ENCODE peak calls at places on chromosome 14, in nine cellular contexts. Y is GM10248, Q is psoas muscle, H is AG04449, W is pancreas, S is upper lobe of right lung, O is cardiac fibroblast, G is gastrocnemius medialis, V is WERI-Rb-1. F is an unnamed sample.

GRCh38 chr14:41154143-41154807 is 452.4 kb upstream of the LRFN5 start:
- DNase-seq in Y (no peak), Q (no peak), H (no peak), W (no peak), S (no peak), O (no peak), G (no peak), V (no peak), F (no peak)

GRCh38 chr14:20652996-20653975 is 11.8 kb upstream of the OR6S1 start:
- DNase-seq in Y (peak; percentile 49), Q (no peak), H (no peak), W (no peak), S (no peak), O (peak; percentile 61), G (no peak), V (no peak), F (peak; percentile 56)

GRCh38 chr14:95614335-95614734 is 71.9 kb upstream of the TCL1B start:
- DNase-seq in Y (no peak), Q (no peak), H (no peak), W (no peak), S (no peak), O (no peak), G (no peak), V (peak; percentile 36), F (no peak)

GRCh38 chr14:68295316-68295816 is 475.8 kb downstream of the RAD51B start:
- DNase-seq in Y (no peak), Q (no peak), H (no peak), W (peak; percentile 45), S (no peak), O (peak; percentile 54), G (peak; percentile 33), V (peak; percentile 52), F (no peak)

GRCh38 chr14:21874946-21875345 is 201.3 kb upstream of the OR4E1 start:
- DNase-seq in Y (no peak), Q (no peak), H (no peak), W (no peak), S (no peak), O (no peak), G (no peak), V (no peak), F (no peak)

GRCh38 chr14:80483331-80483730 is 272.0 kb upstream of the DIO2 start:
- DNase-seq in Y (no peak), Q (no peak), H (no peak), W (no peak), S (no peak), O (no peak), G (no peak), V (no peak), F (no peak)

GRCh38 chr14:91184559-91184958 is 59.9 kb downstream of the GPR68 start:
- DNase-seq in Y (no peak), Q (no peak), H (no peak), W (no peak), S (no peak), O (no peak), G (no peak), V (no peak), F (no peak)

GRCh38 chr14:101878222-101879211 is 85.9 kb upstream of the DYNC1H1 start:
- DNase-seq in Y (no peak), Q (no peak), H (no peak), W (peak; percentile 69), S (no peak), O (no peak), G (no peak), V (no peak), F (no peak)

GRCh38 chr14:73283592-73284379 is 46.5 kb downstream of the PAPLN start:
- DNase-seq in Y (no peak), Q (no peak), H (no peak), W (no peak), S (no peak), O (peak; percentile 58), G (no peak), V (no peak), F (no peak)

GRCh38 chr14:61889914-61890351 is 127.7 kb downstream of the SNAPC1 start:
- DNase-seq in Y (peak; percentile 72), Q (no peak), H (no peak), W (no peak), S (no peak), O (no peak), G (no peak), V (no peak), F (no peak)

GRCh38 chr14:82759691-82760090 is 1226.0 kb upstream of the SEL1L start:
- DNase-seq in Y (no peak), Q (no peak), H (no peak), W (no peak), S (no peak), O (no peak), G (no peak), V (no peak), F (no peak)

GRCh38 chr14:56087824-56088571 is 30.2 kb upstream of the PELI2 start:
- DNase-seq in Y (no peak), Q (no peak), H (no peak), W (no peak), S (no peak), O (no peak), G (no peak), V (no peak), F (no peak)

GRCh38 chr14:61188936-61189808 is 92.0 kb downstream of the TMEM30B start:
- DNase-seq in Y (peak; percentile 69), Q (peak; percentile 76), H (no peak), W (peak; percentile 37), S (peak; percentile 79), O (peak; percentile 82), G (peak; percentile 78), V (no peak), F (no peak)

GRCh38 chr14:68596701-68597100 is 196.2 kb downstream of the ZFP36L1 start:
- DNase-seq in Y (no peak), Q (peak; percentile 72), H (no peak), W (peak; percentile 82), S (peak; percentile 39), O (no peak), G (peak; percentile 95), V (no peak), F (no peak)

GRCh38 chr14:53628747-53629146 is 327.9 kb downstream of the BMP4 start:
- DNase-seq in Y (peak; percentile 22), Q (no peak), H (no peak), W (no peak), S (no peak), O (no peak), G (no peak), V (no peak), F (no peak)

GRCh38 chr14:96261772-96262485 is 5.9 kb downstream of the BDKRB1 start:
- DNase-seq in Y (no peak), Q (no peak), H (no peak), W (peak; percentile 72), S (no peak), O (no peak), G (no peak), V (peak; percentile 18), F (no peak)

GRCh38 chr14:49920935-49921334 is 28.1 kb downstream of the ARF6 start:
- DNase-seq in Y (peak; percentile 61), Q (no peak), H (no peak), W (no peak), S (no peak), O (no peak), G (no peak), V (no peak), F (no peak)

GRCh38 chr14:49924852-49925251 is 32.0 kb downstream of the ARF6 start:
- DNase-seq in Y (no peak), Q (no peak), H (no peak), W (no peak), S (no peak), O (no peak), G (no peak), V (no peak), F (no peak)

GRCh38 chr14:49921401-49921800 is 28.5 kb downstream of the ARF6 start:
- DNase-seq in Y (no peak), Q (no peak), H (no peak), W (no peak), S (no peak), O (no peak), G (no peak), V (no peak), F (no peak)

GRCh38 chr14:49923881-49924280 is 31.0 kb downstream of the ARF6 start:
- DNase-seq in Y (no peak), Q (no peak), H (no peak), W (no peak), S (no peak), O (no peak), G (no peak), V (no peak), F (no peak)

GRCh38 chr14:49923442-49923841 is 30.6 kb downstream of the ARF6 start:
- DNase-seq in Y (no peak), Q (no peak), H (no peak), W (no peak), S (no peak), O (no peak), G (no peak), V (no peak), F (no peak)
- TF ChIP-seq CTCF in Y (no peak), Q (no peak), H (no peak), W (no peak), S (no peak), O (no peak), G (no peak), V (no peak), F (no peak)

DNA sequence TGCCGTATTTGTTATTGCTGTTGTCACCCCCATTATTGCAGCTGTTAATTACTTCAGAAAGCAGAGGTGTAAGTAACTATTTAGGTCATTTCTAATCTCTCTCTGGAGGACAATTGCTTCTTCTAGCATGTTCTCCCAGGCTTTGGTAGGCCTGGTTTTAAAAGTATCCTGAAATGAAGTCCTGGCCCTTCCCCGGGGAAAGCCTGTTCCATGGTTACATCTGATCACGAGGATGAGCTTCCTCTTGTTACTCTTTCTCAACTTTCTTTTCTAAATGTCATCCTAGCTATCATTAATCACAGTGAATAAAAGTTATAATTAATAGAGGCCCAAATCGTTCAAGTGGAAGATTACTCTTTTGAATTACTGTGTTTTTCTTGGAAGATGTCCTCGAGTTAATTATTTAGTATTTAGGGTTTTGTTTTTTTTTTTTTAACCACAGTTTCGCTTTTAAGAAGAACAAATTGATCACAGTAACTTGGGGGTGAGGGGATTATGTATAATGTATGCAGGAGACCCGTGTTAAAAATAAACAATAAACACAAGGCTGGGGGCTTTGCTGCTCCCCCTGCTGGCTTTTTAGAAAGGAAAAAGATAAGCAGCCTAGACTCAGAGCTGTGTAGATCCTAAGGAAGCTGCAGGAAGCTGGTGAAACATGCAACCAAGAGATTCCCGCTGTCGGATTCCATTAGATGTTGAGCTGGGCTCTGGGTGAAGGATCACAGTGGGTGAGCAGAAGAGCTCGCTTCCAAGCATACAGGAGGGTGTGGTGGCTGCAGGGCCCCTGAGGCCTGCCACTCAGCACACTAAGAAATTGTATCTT is 420.1 kb downstream of the FUT8 start:
- DNase-seq in Y (no peak), Q (no peak), H (no peak), W (no peak), S (no peak), O (peak; percentile 27), G (peak; percentile 33), V (no peak), F (no peak)
- TF ChIP-seq CTCF in Y (no peak), Q (no peak), H (peak; percentile 17), W (no peak), S (no peak), O (peak; percentile 30), G (no peak), V (peak; percentile 29), F (peak; percentile 45)

GRCh38 chr14:71403673-71404072 is 496.4 kb downstream of the PCNX1 start:
- DNase-seq in Y (peak; percentile 38), Q (no peak), H (no peak), W (no peak), S (no peak), O (peak; percentile 53), G (no peak), V (peak; percentile 32), F (no peak)
- TF ChIP-seq CTCF in Y (peak; percentile 10), Q (no peak), H (no peak), W (no peak), S (peak; percentile 11), O (no peak), G (no peak), V (peak; percentile 28), F (no peak)

GRCh38 chr14:104341532-104342434 is 203.4 kb downstream of the KIF26A start:
- DNase-seq in Y (no peak), Q (no peak), H (no peak), W (peak; percentile 86), S (peak; percentile 71), O (peak; percentile 13), G (no peak), V (peak; percentile 80), F (no peak)
- TF ChIP-seq CTCF in Y (no peak), Q (peak; percentile 34), H (no peak), W (peak; percentile 49), S (peak; percentile 43), O (no peak), G (peak; percentile 56), V (peak; percentile 68), F (no peak)

F was measured in AG09319.